ENCODE peak calls at places on chromosomes 12 and 14, in eight cellular contexts. W is ovary; F is right cardiac atrium; T is coronary artery; Y is effector memory CD4-positive, alpha-beta T cell; B is GM23338; A is CD4-positive, alpha-beta T cell; X is A549. Z is an unnamed sample.

GRCh38 chr12:69583203-69583602 is 2.1 kb upstream of the CCT2 start:
- DNase-seq in Y (no peak), T (no peak), A (no peak), W (no peak), X (no peak), B (peak; percentile 75), F (no peak), Z (no peak)

GRCh38 chr14:66745078-66745477 is 237.1 kb downstream of the GPHN start:
- DNase-seq in W (no peak), X (no peak), Y (no peak), T (no peak), F (no peak), A (no peak), B (no peak), Z (no peak)

GRCh38 chr12:12561305-12562015 is 1.2 kb downstream of the DUSP16 start:
- DNase-seq in A (peak; percentile 37), W (peak; percentile 73), T (peak; percentile 88), Y (peak; percentile 19), B (peak; percentile 62), X (no peak), F (peak; percentile 84), Z (no peak)

GRCh38 chr12:4809449-4810218 is 89.4 kb downstream of the GALNT8 start:
- DNase-seq in A (no peak), F (peak; percentile 60), T (no peak), B (peak; percentile 67), X (no peak), W (no peak), Y (no peak), Z (no peak)

GRCh38 chr14:100268591-100269207 is 29.8 kb downstream of the YY1 start:
- DNase-seq in X (no peak), A (no peak), T (no peak), F (no peak), B (no peak), W (no peak), Y (no peak), Z (no peak)

GRCh38 chr12:41485203-41485602 is 297.1 kb downstream of the PDZRN4 start:
- DNase-seq in A (no peak), T (no peak), B (no peak), Y (no peak), X (no peak), F (no peak), W (no peak), Z (no peak)

GRCh38 chr12:119229837-119230236 is 51.1 kb downstream of the HSPB8 start:
- DNase-seq in W (peak; percentile 43), F (peak; percentile 78), Y (no peak), X (peak; percentile 84), A (no peak), T (no peak), B (peak; percentile 91), Z (no peak)

GRCh38 chr14:103721334-103722120 is 5.9 kb downstream of the ZFYVE21 start:
- DNase-seq in B (no peak), F (peak; percentile 19), Y (no peak), T (no peak), W (no peak), X (peak; percentile 42), A (no peak), Z (peak; percentile 14)

GRCh38 chr12:75756771-75757170 is 245.4 kb upstream of the KRR1 start:
- DNase-seq in F (no peak), Y (no peak), B (no peak), W (no peak), T (no peak), X (no peak), A (no peak), Z (peak; percentile 36)

GRCh38 chr14:31934767-31935266 is 142.3 kb upstream of the ARHGAP5 start:
- DNase-seq in Y (no peak), W (peak; percentile 49), A (no peak), B (peak; percentile 85), F (no peak), X (peak; percentile 45), T (no peak), Z (no peak)

GRCh38 chr12:57093412-57094193 is 4.7 kb downstream of the NAB2 start:
- DNase-seq in T (peak; percentile 88), Y (peak; percentile 20), X (peak; percentile 64), F (peak; percentile 93), B (peak; percentile 81), A (no peak), W (peak; percentile 93), Z (no peak)

GRCh38 chr12:76455582-76456345 is 103.8 kb downstream of the OSBPL8 start:
- DNase-seq in Y (no peak), W (no peak), B (peak; percentile 77), X (peak; percentile 49), T (no peak), A (no peak), F (no peak), Z (peak; percentile 81)

GRCh38 chr12:104285740-104286537 is 17.6 kb upstream of the EID3 start:
- DNase-seq in X (no peak), T (no peak), B (no peak), A (no peak), W (no peak), Y (no peak), F (no peak), Z (peak; percentile 69)

GRCh38 chr14:78595797-78596196 is 425.6 kb downstream of the NRXN3 start:
- DNase-seq in X (no peak), Y (no peak), F (no peak), A (no peak), W (no peak), B (peak; percentile 52), T (no peak), Z (no peak)

GRCh38 chr12:1594045-1594294 is 411 bp downstream of the FBXL14 start:
- DNase-seq in T (no peak), X (peak; percentile 28), B (peak; percentile 75), F (peak; percentile 90), A (no peak), W (peak; percentile 65), Y (no peak), Z (no peak)

GRCh38 chr14:95711476-95712176 is 2.3 kb downstream of the TCL1A start:
- DNase-seq in F (no peak), X (no peak), B (no peak), W (no peak), Y (no peak), A (no peak), T (no peak), Z (no peak)
- H3K27ac ChIP-seq in F (no peak overlapping the region), X (no peak overlapping the region), B (no peak overlapping the region), W (no peak overlapping the region), Y (no peak overlapping the region), A (no peak overlapping the region), T (no peak overlapping the region), Z (no peak overlapping the region)

GRCh38 chr14:23049011-23049410 is 7.0 kb downstream of the PSMB11 start:
- DNase-seq in T (no peak), X (no peak), A (no peak), W (no peak), Y (no peak), F (no peak), B (no peak), Z (no peak)

GRCh38 chr14:23044840-23045239 is 2.8 kb downstream of the PSMB11 start:
- DNase-seq in W (no peak), Y (no peak), B (no peak), F (no peak), X (no peak), T (no peak), A (no peak), Z (no peak)

GRCh38 chr14:23047042-23047634 is 5.1 kb downstream of the PSMB11 start:
- DNase-seq in T (no peak), A (no peak), Y (no peak), B (no peak), F (peak; percentile 69), W (no peak), X (no peak), Z (no peak)

GRCh38 chr14:23045419-23046357 is 3.7 kb downstream of the PSMB11 start:
- DNase-seq in B (no peak), X (no peak), Y (no peak), W (no peak), A (no peak), T (no peak), F (no peak), Z (no peak)

DNA sequence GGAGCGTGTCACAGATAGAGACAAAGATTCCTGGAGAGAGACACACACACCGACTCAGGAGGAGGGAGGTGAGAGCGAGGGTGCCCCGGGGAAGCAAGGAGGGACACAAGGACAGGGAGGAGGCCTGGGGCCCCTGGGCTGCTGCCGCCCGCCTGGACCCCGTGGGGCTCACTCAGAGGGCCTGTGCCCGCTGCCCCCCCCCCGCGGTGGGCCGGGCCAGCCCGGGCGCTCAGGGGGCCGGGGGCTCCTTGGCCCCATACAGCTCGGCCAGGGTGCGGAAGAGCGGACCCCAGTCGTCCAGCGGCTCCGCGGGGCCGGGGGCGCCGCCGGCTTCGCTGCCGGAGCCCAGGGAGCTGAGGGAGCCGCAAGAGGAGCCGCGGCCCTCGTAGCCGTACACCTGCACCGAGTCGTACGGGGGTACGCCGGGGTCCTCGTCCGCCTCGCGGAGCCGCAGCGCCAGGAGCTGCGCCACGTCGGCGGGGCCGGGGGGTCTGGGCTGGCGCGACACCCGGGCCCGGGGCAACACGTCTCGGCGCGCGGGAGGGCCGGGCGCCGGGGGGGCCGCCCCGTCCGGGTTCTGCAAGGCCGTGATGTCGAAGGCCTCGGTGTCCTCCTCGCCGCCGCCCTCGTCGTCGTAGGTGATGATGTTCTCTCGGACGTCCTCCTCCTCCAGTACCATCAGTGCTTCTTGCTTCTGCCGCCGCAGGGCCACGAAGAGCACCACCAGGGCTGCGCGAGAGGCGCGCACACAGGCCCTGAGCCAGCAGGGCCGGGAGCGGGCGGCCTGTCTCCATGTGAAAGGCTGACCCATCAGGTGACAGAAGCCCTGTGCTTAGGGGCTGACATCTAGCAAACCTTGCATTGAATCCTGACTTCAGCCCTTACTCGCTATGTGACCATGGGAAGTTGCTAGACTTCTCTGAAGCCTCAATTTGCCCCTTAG is 6.0 kb downstream of the PSMB11 start:
- DNase-seq in F (no peak), W (no peak), Y (no peak), X (no peak), A (no peak), T (no peak), B (no peak), Z (no peak)
- H3K27ac ChIP-seq in F (peak overlapping the region; percentile 16), W (no peak overlapping the region), Y (no peak overlapping the region), X (no peak overlapping the region), A (no peak overlapping the region), T (no peak overlapping the region), B (peak overlapping the region; percentile 39), Z (no peak overlapping the region)

GRCh38 chr14:75165586-75166391 is 10.6 kb downstream of the TMED10 start:
- DNase-seq in Y (no peak), A (no peak), T (no peak), F (no peak), X (no peak), W (no peak), B (no peak), Z (no peak)
- H3K27ac ChIP-seq in Y (no peak overlapping the region), A (no peak overlapping the region), T (peak overlapping the region; percentile 69), F (no peak overlapping the region), X (no peak overlapping the region), W (no peak overlapping the region), B (no peak overlapping the region), Z (no peak overlapping the region)

DNA sequence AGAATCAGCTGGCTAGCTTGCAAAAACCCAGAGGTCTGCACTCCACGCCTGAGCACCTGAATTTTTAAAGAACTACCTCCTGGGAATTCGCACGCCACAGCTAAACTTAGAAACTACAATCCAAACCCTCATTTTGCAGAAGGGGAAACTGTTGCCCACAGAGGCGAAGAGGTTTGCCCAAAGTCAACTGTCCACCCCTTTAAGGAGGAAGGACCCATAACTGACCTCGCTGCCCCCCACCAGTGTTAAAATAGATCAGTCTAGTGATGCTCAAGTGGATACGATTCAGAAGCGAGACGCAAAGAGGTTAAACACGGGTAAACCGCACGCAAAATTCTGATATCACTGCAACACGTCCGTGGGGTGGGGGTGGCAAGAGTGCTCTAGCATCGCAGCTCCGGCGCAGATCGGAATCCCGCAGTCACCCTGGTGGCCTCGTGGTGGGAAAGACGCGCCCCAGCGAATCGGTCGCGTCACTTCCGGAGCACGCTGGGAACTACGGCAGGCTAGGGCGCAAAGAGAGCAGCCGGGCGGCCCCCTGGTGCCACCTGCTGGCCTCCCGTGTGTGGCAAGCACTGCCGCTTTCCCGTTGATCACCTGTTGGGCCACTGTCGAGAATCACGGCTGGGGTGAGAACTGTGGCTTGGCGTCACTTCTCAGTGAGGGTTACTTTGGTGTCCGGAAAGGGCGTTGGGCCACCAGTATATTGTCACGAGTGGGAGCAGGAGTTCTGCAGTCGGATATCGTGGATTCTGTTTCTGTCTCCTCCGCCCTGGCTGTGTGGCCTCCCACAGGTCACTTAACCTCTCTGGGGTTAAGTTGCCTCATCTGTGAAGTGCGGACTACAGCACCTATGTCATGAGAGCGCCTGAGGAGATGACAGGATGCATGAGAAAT is at the start of gene ALKBH2:
- DNase-seq in F (peak; percentile 97), W (peak; percentile 93), A (peak; percentile 91), B (peak; percentile 95), X (peak; percentile 93), Y (peak; percentile 92), T (peak; percentile 96), Z (peak; percentile 54)
- H3K27ac ChIP-seq in F (peak within 1 kb of the TSS; percentile 16), W (peak within 1 kb of the TSS; percentile 63), A (peak within 1 kb of the TSS; percentile 64), B (no peak within 1 kb of the TSS), X (peak within 1 kb of the TSS; percentile 77), Y (peak within 1 kb of the TSS; percentile 56), T (peak within 1 kb of the TSS; percentile 60), Z (no peak within 1 kb of the TSS)